ENCODE peak calls at places on chromosome 9, in four cellular contexts. Q is mammary epithelial cell, I is SK-N-SH, C is DND-41. U is an unnamed sample.

GRCh38 chr9:75067894-75068293 is 20.1 kb downstream of the NMRK1 start:
- DNase-seq in Q (no peak), I (no peak), C (no peak), U (no peak)

GRCh38 chr9:124122321-124122720 is 110.8 kb downstream of the LHX2 start:
- DNase-seq in Q (no peak), I (no peak), C (no peak), U (no peak)

GRCh38 chr9:38091310-38092199 is 22.5 kb upstream of the SHB start:
- DNase-seq in Q (no peak), I (peak), C (no peak), U (no peak)

GRCh38 chr9:27379311-27380236 is 82.6 kb upstream of the EQTN start:
- DNase-seq in Q (no peak), I (no peak), C (no peak), U (peak)

GRCh38 chr9:134260801-134261200 is 65.5 kb upstream of the RXRA start:
- DNase-seq in Q (no peak), I (no peak), C (no peak), U (no peak)

GRCh38 chr9:117783828-117784227 is 79.6 kb downstream of the TLR4 start:
- DNase-seq in Q (no peak), I (no peak), C (peak), U (no peak)

GRCh38 chr9:127525426-127526188 is 74.3 kb downstream of the LRSAM1 start:
- DNase-seq in Q (no peak), I (no peak), C (peak), U (peak)

GRCh38 chr9:104836235-104836634 is 72.3 kb downstream of the NIPSNAP3B start:
- DNase-seq in Q (no peak), I (peak), C (no peak), U (no peak)

GRCh38 chr9:1871486-1872181 is 143.5 kb upstream of the SMARCA2 start:
- DNase-seq in Q (no peak), I (no peak), C (no peak), U (peak)
- H2AFZ ChIP-seq in Q (no peak), I (no peak), C (no peak), U (no peak)

DNA sequence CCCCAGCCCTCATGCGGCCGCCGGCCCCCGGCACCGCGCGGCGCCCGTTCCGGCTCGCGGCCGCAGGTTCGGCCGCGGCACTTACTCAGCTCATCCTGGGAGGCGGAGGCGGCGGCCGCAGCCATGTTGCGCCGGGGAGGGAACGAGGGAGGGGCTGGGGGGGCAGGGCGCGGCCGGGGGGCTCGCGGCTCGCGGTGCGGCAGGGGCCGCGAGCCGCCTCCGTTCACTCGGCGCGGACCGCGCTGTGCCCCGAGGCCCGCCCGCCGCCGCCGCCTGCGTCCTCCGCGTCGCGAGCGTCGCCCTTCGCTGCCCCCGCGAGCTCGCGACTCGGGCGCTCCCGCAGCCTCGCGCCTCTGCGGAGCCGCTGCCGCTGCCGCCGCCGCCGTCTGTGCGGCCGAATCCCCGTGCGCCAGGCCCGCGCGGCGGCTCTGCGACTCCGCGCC is 743 bp downstream of the ECPAS start:
- DNase-seq in Q (peak), I (peak), C (no peak), U (peak)
- H2AFZ ChIP-seq in Q (peak), I (no peak), C (no peak), U (no peak)

DNA sequence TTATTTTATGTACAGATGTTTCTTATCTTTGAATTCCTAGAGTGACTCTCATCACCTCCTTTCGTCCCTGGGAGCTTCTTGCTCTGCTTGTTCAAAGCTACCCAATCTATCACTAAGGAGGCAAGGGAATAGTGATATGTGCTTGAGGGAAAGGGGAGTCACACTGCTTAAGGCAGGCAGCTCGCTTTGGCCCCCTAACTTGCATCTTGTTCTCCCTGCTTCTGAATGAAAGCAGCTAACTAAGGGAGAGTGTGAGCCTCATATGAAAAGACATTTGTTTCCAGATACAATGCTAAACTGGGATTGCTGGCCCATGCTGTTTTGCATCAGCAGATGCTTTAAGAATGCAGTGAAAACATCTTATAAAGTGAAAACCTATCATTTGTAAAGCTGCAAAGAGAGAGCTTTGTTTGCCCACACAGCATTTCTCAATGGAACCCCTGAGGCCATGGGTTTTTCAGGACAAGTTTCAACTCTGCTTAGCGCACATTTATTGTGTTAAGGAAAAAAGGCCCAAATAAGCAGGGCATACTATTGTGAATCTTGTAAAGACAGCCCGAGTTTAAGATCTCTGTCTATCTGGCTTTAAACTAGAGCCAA is 367.9 kb upstream of the ADAMTSL1 start:
- DNase-seq in Q (no peak), I (no peak), C (no peak), U (no peak)
- H2AFZ ChIP-seq in Q (no peak), I (no peak), C (no peak), U (no peak)

GRCh38 chr9:122370303-122370702 is 521 bp upstream of the PTGS1 start:
- DNase-seq in Q (no peak), I (no peak), C (no peak), U (no peak)

GRCh38 chr9:122366074-122366672 is 4.7 kb upstream of the PTGS1 start:
- DNase-seq in Q (no peak), I (no peak), C (no peak), U (no peak)

GRCh38 chr9:122368642-122369041 is 2.2 kb upstream of the PTGS1 start:
- DNase-seq in Q (no peak), I (no peak), C (no peak), U (no peak)

GRCh38 chr9:122367065-122367464 is 3.8 kb upstream of the PTGS1 start:
- DNase-seq in Q (no peak), I (no peak), C (no peak), U (no peak)

GRCh38 chr9:122367779-122368460 is 2.9 kb upstream of the PTGS1 start:
- DNase-seq in Q (peak), I (no peak), C (no peak), U (no peak)
- H2AFZ ChIP-seq in Q (peak), I (no peak), C (no peak), U (no peak)

DNA sequence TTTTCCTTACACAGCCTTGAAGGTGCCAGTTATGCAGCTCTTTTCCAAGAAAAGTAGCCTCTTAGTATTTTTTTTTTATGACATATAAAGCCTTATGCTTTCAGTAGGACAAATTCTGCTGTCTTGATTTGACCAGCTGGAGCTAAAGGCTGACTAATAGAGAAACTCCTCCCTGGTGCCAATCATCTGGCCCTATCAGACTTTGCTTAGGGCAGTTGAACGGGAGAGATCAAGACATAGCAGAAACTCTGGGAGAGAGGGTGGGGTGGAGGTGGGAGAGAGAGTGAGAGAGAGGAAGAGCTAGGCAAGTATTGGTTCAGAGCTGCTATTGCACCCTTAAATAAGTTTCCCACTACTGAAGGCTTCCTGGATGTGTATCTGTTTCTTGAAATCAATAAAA is 100.2 kb downstream of the SEC61B start:
- DNase-seq in Q (no peak), I (no peak), C (no peak), U (no peak)
- H2AFZ ChIP-seq in Q (no peak), I (no peak), C (no peak), U (no peak)

U was measured in HepG2.